ENCODE peak calls at places on chromosomes 5 and 9, in nine cellular contexts. One of them, this sample, is unnamed.

GRCh38 chr5:69502375-69503143 is 10.0 kb downstream of the OCLN start:
- DNase-seq in colonic mucosa: no peak
- DNase-seq in neural progenitor cell: no peak
- DNase-seq in CD8-positive, alpha-beta T cell: no peak
- DNase-seq in sigmoid colon: no peak
- DNase-seq in lower lobe of right lung: no peak
- DNase-seq in GM12878: no peak
- DNase-seq in psoas muscle: no peak
- DNase-seq in heart right ventricle: no peak
- DNase-seq in this sample: no peak

GRCh38 chr9:1460143-1460769 is 410.1 kb downstream of the DMRT2 start:
- DNase-seq in heart right ventricle: no peak
- DNase-seq in psoas muscle: no peak
- DNase-seq in sigmoid colon: no peak
- DNase-seq in neural progenitor cell: no peak
- DNase-seq in GM12878: peak
- DNase-seq in lower lobe of right lung: no peak
- DNase-seq in colonic mucosa: peak
- DNase-seq in CD8-positive, alpha-beta T cell: no peak
- DNase-seq in this sample: peak

GRCh38 chr9:131658753-131659129 is 81.1 kb downstream of the RAPGEF1 start:
- DNase-seq in GM12878: no peak
- DNase-seq in lower lobe of right lung: no peak
- DNase-seq in psoas muscle: no peak
- DNase-seq in sigmoid colon: no peak
- DNase-seq in heart right ventricle: no peak
- DNase-seq in CD8-positive, alpha-beta T cell: no peak
- DNase-seq in colonic mucosa: no peak
- DNase-seq in neural progenitor cell: no peak
- DNase-seq in this sample: no peak

GRCh38 chr5:110925398-110925797 is 146.1 kb upstream of the TSLP start:
- DNase-seq in lower lobe of right lung: no peak
- DNase-seq in heart right ventricle: no peak
- DNase-seq in neural progenitor cell: no peak
- DNase-seq in GM12878: no peak
- DNase-seq in psoas muscle: no peak
- DNase-seq in sigmoid colon: no peak
- DNase-seq in colonic mucosa: no peak
- DNase-seq in CD8-positive, alpha-beta T cell: no peak
- DNase-seq in this sample: no peak

GRCh38 chr5:59745422-59745863 is 148.1 kb downstream of the PDE4D start:
- DNase-seq in heart right ventricle: peak
- DNase-seq in neural progenitor cell: no peak
- DNase-seq in psoas muscle: peak
- DNase-seq in GM12878: no peak
- DNase-seq in colonic mucosa: peak
- DNase-seq in CD8-positive, alpha-beta T cell: no peak
- DNase-seq in sigmoid colon: peak
- DNase-seq in lower lobe of right lung: no peak
- DNase-seq in this sample: peak

GRCh38 chr9:124574534-124574933 is 67.3 kb upstream of the NR5A1 start:
- DNase-seq in CD8-positive, alpha-beta T cell: no peak
- DNase-seq in lower lobe of right lung: no peak
- DNase-seq in sigmoid colon: no peak
- DNase-seq in neural progenitor cell: no peak
- DNase-seq in psoas muscle: no peak
- DNase-seq in heart right ventricle: no peak
- DNase-seq in GM12878: no peak
- DNase-seq in colonic mucosa: no peak
- DNase-seq in this sample: no peak

GRCh38 chr5:134003064-134003956 is 1.5 kb downstream of the VDAC1 start:
- DNase-seq in psoas muscle: no peak
- DNase-seq in heart right ventricle: no peak
- DNase-seq in neural progenitor cell: no peak
- DNase-seq in colonic mucosa: no peak
- DNase-seq in lower lobe of right lung: no peak
- DNase-seq in sigmoid colon: no peak
- DNase-seq in GM12878: no peak
- DNase-seq in CD8-positive, alpha-beta T cell: no peak
- DNase-seq in this sample: no peak

GRCh38 chr5:34721359-34721758 is 65.2 kb downstream of the RAI14 start:
- DNase-seq in CD8-positive, alpha-beta T cell: no peak
- DNase-seq in lower lobe of right lung: no peak
- DNase-seq in GM12878: no peak
- DNase-seq in psoas muscle: no peak
- DNase-seq in neural progenitor cell: no peak
- DNase-seq in heart right ventricle: no peak
- DNase-seq in sigmoid colon: no peak
- DNase-seq in colonic mucosa: no peak
- DNase-seq in this sample: no peak

GRCh38 chr5:72817076-72817476 is 615 bp downstream of the TNPO1 start:
- DNase-seq in neural progenitor cell: no peak
- DNase-seq in lower lobe of right lung: peak
- DNase-seq in sigmoid colon: peak
- DNase-seq in heart right ventricle: peak
- DNase-seq in GM12878: no peak
- DNase-seq in psoas muscle: peak
- DNase-seq in colonic mucosa: peak
- DNase-seq in CD8-positive, alpha-beta T cell: no peak
- DNase-seq in this sample: peak

GRCh38 chr9:104750185-104750762 is 2.8 kb downstream of the NIPSNAP3A start:
- DNase-seq in heart right ventricle: no peak
- DNase-seq in colonic mucosa: no peak
- DNase-seq in sigmoid colon: no peak
- DNase-seq in lower lobe of right lung: no peak
- DNase-seq in neural progenitor cell: no peak
- DNase-seq in CD8-positive, alpha-beta T cell: no peak
- DNase-seq in psoas muscle: no peak
- DNase-seq in GM12878: no peak
- DNase-seq in this sample: no peak

GRCh38 chr5:164013077-164013670 is 507.8 kb downstream of the MAT2B start:
- DNase-seq in colonic mucosa: peak
- DNase-seq in CD8-positive, alpha-beta T cell: no peak
- DNase-seq in sigmoid colon: peak
- DNase-seq in lower lobe of right lung: no peak
- DNase-seq in psoas muscle: no peak
- DNase-seq in GM12878: peak
- DNase-seq in heart right ventricle: peak
- DNase-seq in neural progenitor cell: peak
- DNase-seq in this sample: peak

GRCh38 chr9:96216618-96217017 is 85.4 kb downstream of the HSD17B3 start:
- DNase-seq in GM12878: no peak
- DNase-seq in sigmoid colon: peak
- DNase-seq in lower lobe of right lung: no peak
- DNase-seq in psoas muscle: no peak
- DNase-seq in neural progenitor cell: no peak
- DNase-seq in colonic mucosa: no peak
- DNase-seq in heart right ventricle: no peak
- DNase-seq in CD8-positive, alpha-beta T cell: no peak
- DNase-seq in this sample: no peak

GRCh38 chr9:7561527-7561926 is 238.1 kb downstream of the DMAC1 start:
- DNase-seq in colonic mucosa: no peak
- DNase-seq in GM12878: no peak
- DNase-seq in lower lobe of right lung: no peak
- DNase-seq in CD8-positive, alpha-beta T cell: no peak
- DNase-seq in neural progenitor cell: no peak
- DNase-seq in heart right ventricle: no peak
- DNase-seq in psoas muscle: no peak
- DNase-seq in sigmoid colon: no peak
- DNase-seq in this sample: peak

GRCh38 chr9:5931657-5932056 is 41.0 kb downstream of the MLANA start:
- DNase-seq in heart right ventricle: no peak
- DNase-seq in neural progenitor cell: no peak
- DNase-seq in lower lobe of right lung: no peak
- DNase-seq in colonic mucosa: no peak
- DNase-seq in CD8-positive, alpha-beta T cell: no peak
- DNase-seq in GM12878: no peak
- DNase-seq in psoas muscle: no peak
- DNase-seq in sigmoid colon: no peak
- DNase-seq in this sample: no peak

GRCh38 chr5:171521219-171521633 is 101.8 kb downstream of the FGF18 start:
- DNase-seq in colonic mucosa: no peak
- DNase-seq in GM12878: no peak
- DNase-seq in sigmoid colon: no peak
- DNase-seq in psoas muscle: peak
- DNase-seq in heart right ventricle: no peak
- DNase-seq in neural progenitor cell: peak
- DNase-seq in lower lobe of right lung: no peak
- DNase-seq in CD8-positive, alpha-beta T cell: no peak
- DNase-seq in this sample: no peak

GRCh38 chr9:16385590-16386578 is 484.6 kb downstream of the BNC2 start:
- DNase-seq in sigmoid colon: no peak
- DNase-seq in lower lobe of right lung: no peak
- DNase-seq in colonic mucosa: no peak
- DNase-seq in heart right ventricle: no peak
- DNase-seq in psoas muscle: no peak
- DNase-seq in CD8-positive, alpha-beta T cell: no peak
- DNase-seq in neural progenitor cell: no peak
- DNase-seq in GM12878: no peak
- DNase-seq in this sample: no peak

GRCh38 chr5:7578056-7578455 is 182.1 kb downstream of the ADCY2 start:
- DNase-seq in neural progenitor cell: no peak
- DNase-seq in CD8-positive, alpha-beta T cell: no peak
- DNase-seq in colonic mucosa: no peak
- DNase-seq in sigmoid colon: no peak
- DNase-seq in lower lobe of right lung: no peak
- DNase-seq in psoas muscle: no peak
- DNase-seq in GM12878: no peak
- DNase-seq in heart right ventricle: no peak
- DNase-seq in this sample: no peak

GRCh38 chr5:139445325-139446170 is 6.2 kb upstream of the DNAJC18 start:
- DNase-seq in GM12878: no peak
- DNase-seq in lower lobe of right lung: no peak
- DNase-seq in colonic mucosa: no peak
- DNase-seq in neural progenitor cell: no peak
- DNase-seq in psoas muscle: no peak
- DNase-seq in heart right ventricle: no peak
- DNase-seq in CD8-positive, alpha-beta T cell: no peak
- DNase-seq in sigmoid colon: no peak
- DNase-seq in this sample: no peak

GRCh38 chr9:93954436-93955355 is at the start of gene BARX1:
- DNase-seq in lower lobe of right lung: no peak
- DNase-seq in CD8-positive, alpha-beta T cell: no peak
- DNase-seq in GM12878: no peak
- DNase-seq in colonic mucosa: no peak
- DNase-seq in sigmoid colon: peak
- DNase-seq in psoas muscle: no peak
- DNase-seq in neural progenitor cell: peak
- DNase-seq in heart right ventricle: no peak
- DNase-seq in this sample: no peak

GRCh38 chr5:43540746-43541145 is 16.1 kb downstream of the PAIP1 start:
- DNase-seq in heart right ventricle: no peak
- DNase-seq in psoas muscle: no peak
- DNase-seq in sigmoid colon: no peak
- DNase-seq in neural progenitor cell: no peak
- DNase-seq in GM12878: no peak
- DNase-seq in CD8-positive, alpha-beta T cell: no peak
- DNase-seq in lower lobe of right lung: no peak
- DNase-seq in colonic mucosa: no peak
- DNase-seq in this sample: no peak
- TF ChIP-seq CTCF in heart right ventricle: no peak
- TF ChIP-seq CTCF in psoas muscle: no peak
- TF ChIP-seq CTCF in sigmoid colon: no peak
- TF ChIP-seq CTCF in neural progenitor cell: no peak
- TF ChIP-seq CTCF in GM12878: no peak
- TF ChIP-seq CTCF in CD8-positive, alpha-beta T cell: no peak
- TF ChIP-seq CTCF in lower lobe of right lung: no peak
- TF ChIP-seq CTCF in colonic mucosa: no peak
- TF ChIP-seq CTCF in this sample: no peak

GRCh38 chr9:137256362-137256761 is 1.2 kb downstream of the NELFB start:
- DNase-seq in GM12878: no peak
- DNase-seq in lower lobe of right lung: no peak
- DNase-seq in psoas muscle: no peak
- DNase-seq in CD8-positive, alpha-beta T cell: no peak
- DNase-seq in sigmoid colon: no peak
- DNase-seq in heart right ventricle: no peak
- DNase-seq in colonic mucosa: no peak
- DNase-seq in neural progenitor cell: no peak
- DNase-seq in this sample: no peak
- H3K27ac ChIP-seq in GM12878: no peak
- H3K27ac ChIP-seq in lower lobe of right lung: no peak
- H3K27ac ChIP-seq in psoas muscle: no peak
- H3K27ac ChIP-seq in CD8-positive, alpha-beta T cell: no peak
- H3K27ac ChIP-seq in sigmoid colon: no peak
- H3K27ac ChIP-seq in heart right ventricle: no peak
- H3K27ac ChIP-seq in colonic mucosa: no peak
- H3K27ac ChIP-seq in neural progenitor cell: no peak
- H3K27ac ChIP-seq in this sample: no peak

DNA sequence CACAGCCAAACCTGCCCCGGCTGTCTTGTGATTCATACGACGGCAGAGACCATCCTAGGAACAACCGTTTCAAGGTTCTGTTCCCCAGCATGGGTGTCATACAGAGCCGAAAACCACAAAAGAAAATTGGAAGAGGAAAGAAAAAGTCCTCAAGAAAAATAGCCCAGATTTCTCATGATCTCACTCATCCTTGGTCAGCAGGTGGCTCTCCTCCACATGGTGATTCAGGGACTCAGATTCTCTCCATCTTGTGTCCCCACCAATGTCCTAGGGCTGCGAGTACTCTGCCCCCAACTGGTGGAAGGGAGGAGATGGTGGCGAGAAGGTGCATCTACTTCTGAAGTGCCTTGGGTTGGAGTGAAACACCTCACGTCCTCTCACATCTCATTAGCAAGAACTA is 25.6 kb downstream of the PDZD2 start:
- DNase-seq in neural progenitor cell: peak
- DNase-seq in colonic mucosa: no peak
- DNase-seq in sigmoid colon: no peak
- DNase-seq in GM12878: no peak
- DNase-seq in heart right ventricle: no peak
- DNase-seq in lower lobe of right lung: no peak
- DNase-seq in psoas muscle: no peak
- DNase-seq in CD8-positive, alpha-beta T cell: no peak
- DNase-seq in this sample: no peak
- TF ChIP-seq CTCF in neural progenitor cell: peak
- TF ChIP-seq CTCF in colonic mucosa: no peak
- TF ChIP-seq CTCF in sigmoid colon: no peak
- TF ChIP-seq CTCF in GM12878: peak
- TF ChIP-seq CTCF in heart right ventricle: peak
- TF ChIP-seq CTCF in lower lobe of right lung: no peak
- TF ChIP-seq CTCF in psoas muscle: no peak
- TF ChIP-seq CTCF in CD8-positive, alpha-beta T cell: no peak
- TF ChIP-seq CTCF in this sample: no peak

DNA sequence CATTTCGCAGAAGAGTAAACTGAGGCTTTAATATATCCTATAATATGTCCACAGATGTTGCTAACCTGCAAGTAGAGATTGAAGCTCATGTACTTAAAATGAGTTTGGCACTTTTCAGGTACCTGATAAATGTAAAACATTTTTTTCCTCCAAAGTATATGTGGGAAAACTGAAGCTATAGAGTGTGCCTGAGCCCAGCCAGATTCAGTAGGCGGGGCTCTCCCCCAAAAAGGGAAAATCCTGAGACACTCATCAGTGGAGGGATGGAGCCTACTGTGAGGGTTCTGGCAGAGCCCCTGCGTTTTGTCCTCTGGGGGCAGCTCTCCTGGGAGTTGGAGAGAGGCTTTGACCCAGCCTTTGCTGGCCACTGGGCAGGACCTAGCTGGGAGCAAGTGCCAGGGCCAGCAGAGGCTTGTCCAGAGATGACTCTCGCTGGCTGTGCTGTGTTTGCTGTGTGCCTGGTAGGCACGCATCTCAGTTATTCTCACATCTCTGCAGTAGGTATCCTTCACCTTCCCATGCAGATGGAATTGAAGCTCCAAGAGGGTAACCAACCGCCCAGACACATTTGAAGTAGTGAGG is 81.1 kb upstream of the SPRY4 start:
- DNase-seq in psoas muscle: no peak
- DNase-seq in heart right ventricle: no peak
- DNase-seq in GM12878: no peak
- DNase-seq in CD8-positive, alpha-beta T cell: no peak
- DNase-seq in sigmoid colon: no peak
- DNase-seq in colonic mucosa: no peak
- DNase-seq in neural progenitor cell: no peak
- DNase-seq in lower lobe of right lung: no peak
- DNase-seq in this sample: no peak
- H3K27ac ChIP-seq in psoas muscle: no peak
- H3K27ac ChIP-seq in heart right ventricle: no peak
- H3K27ac ChIP-seq in GM12878: no peak
- H3K27ac ChIP-seq in CD8-positive, alpha-beta T cell: no peak
- H3K27ac ChIP-seq in sigmoid colon: no peak
- H3K27ac ChIP-seq in colonic mucosa: no peak
- H3K27ac ChIP-seq in neural progenitor cell: no peak
- H3K27ac ChIP-seq in lower lobe of right lung: no peak
- H3K27ac ChIP-seq in this sample: no peak